ENCODE peak calls at places on chromosome 1, in seven cellular contexts. One of them, this sample, is unnamed.

GRCh38 chr1:234473123-234473522 is 5.9 kb downstream of the TARBP1 start:
- DNase-seq in lower leg skin: no peak
- DNase-seq in esophagus squamous epithelium: no peak
- DNase-seq in IMR-90: no peak
- DNase-seq in ovary: no peak
- DNase-seq in breast epithelium: no peak
- DNase-seq in sigmoid colon: no peak
- DNase-seq in this sample: no peak

GRCh38 chr1:115969509-115969908 is 6.8 kb upstream of the SLC22A15 start:
- DNase-seq in lower leg skin: no peak
- DNase-seq in esophagus squamous epithelium: no peak
- DNase-seq in breast epithelium: no peak
- DNase-seq in ovary: no peak
- DNase-seq in IMR-90: no peak
- DNase-seq in sigmoid colon: no peak
- DNase-seq in this sample: no peak

GRCh38 chr1:20702416-20702815 is 15.4 kb downstream of the KIF17 start:
- DNase-seq in lower leg skin: no peak
- DNase-seq in IMR-90: peak; percentile 39
- DNase-seq in sigmoid colon: no peak
- DNase-seq in ovary: no peak
- DNase-seq in breast epithelium: no peak
- DNase-seq in esophagus squamous epithelium: no peak
- DNase-seq in this sample: no peak

GRCh38 chr1:161080391-161081150 is 8.8 kb downstream of the NECTIN4 start:
- DNase-seq in sigmoid colon: no peak
- DNase-seq in ovary: no peak
- DNase-seq in IMR-90: no peak
- DNase-seq in lower leg skin: no peak
- DNase-seq in esophagus squamous epithelium: no peak
- DNase-seq in breast epithelium: no peak
- DNase-seq in this sample: no peak

GRCh38 chr1:234963180-234963903 is 165.3 kb downstream of the TOMM20 start:
- DNase-seq in sigmoid colon: peak; percentile 85
- DNase-seq in breast epithelium: peak; percentile 80
- DNase-seq in ovary: no peak
- DNase-seq in esophagus squamous epithelium: peak; percentile 60
- DNase-seq in IMR-90: peak; percentile 95
- DNase-seq in lower leg skin: peak; percentile 81
- DNase-seq in this sample: peak; percentile 56

GRCh38 chr1:203038217-203038741 is 12.0 kb downstream of the PPFIA4 start:
- DNase-seq in IMR-90: peak; percentile 78
- DNase-seq in breast epithelium: no peak
- DNase-seq in sigmoid colon: peak; percentile 84
- DNase-seq in lower leg skin: no peak
- DNase-seq in esophagus squamous epithelium: no peak
- DNase-seq in ovary: no peak
- DNase-seq in this sample: peak; percentile 53

GRCh38 chr1:81004011-81004410 is 796.7 kb upstream of the ADGRL2 start:
- DNase-seq in ovary: no peak
- DNase-seq in IMR-90: no peak
- DNase-seq in lower leg skin: no peak
- DNase-seq in breast epithelium: no peak
- DNase-seq in sigmoid colon: no peak
- DNase-seq in esophagus squamous epithelium: no peak
- DNase-seq in this sample: no peak

GRCh38 chr1:20072771-20073170 is 2.8 kb downstream of the PLA2G5 start:
- DNase-seq in breast epithelium: no peak
- DNase-seq in esophagus squamous epithelium: no peak
- DNase-seq in ovary: no peak
- DNase-seq in lower leg skin: no peak
- DNase-seq in sigmoid colon: peak; percentile 37
- DNase-seq in IMR-90: no peak
- DNase-seq in this sample: no peak

GRCh38 chr1:198298653-198299052 is 141.9 kb downstream of the NEK7 start:
- DNase-seq in esophagus squamous epithelium: no peak
- DNase-seq in breast epithelium: no peak
- DNase-seq in sigmoid colon: no peak
- DNase-seq in lower leg skin: no peak
- DNase-seq in ovary: no peak
- DNase-seq in IMR-90: no peak
- DNase-seq in this sample: no peak

GRCh38 chr1:246144931-246145330 is 362.1 kb downstream of the SMYD3 start:
- DNase-seq in lower leg skin: no peak
- DNase-seq in sigmoid colon: no peak
- DNase-seq in breast epithelium: no peak
- DNase-seq in ovary: no peak
- DNase-seq in esophagus squamous epithelium: no peak
- DNase-seq in IMR-90: no peak
- DNase-seq in this sample: no peak

GRCh38 chr1:43549921-43550597 is 19.4 kb downstream of the PTPRF start:
- DNase-seq in ovary: peak; percentile 82
- DNase-seq in IMR-90: no peak
- DNase-seq in sigmoid colon: peak; percentile 74
- DNase-seq in lower leg skin: peak; percentile 77
- DNase-seq in breast epithelium: peak; percentile 97
- DNase-seq in esophagus squamous epithelium: no peak
- DNase-seq in this sample: peak; percentile 75
- H3K4me3 ChIP-seq in ovary: peak overlapping the region; percentile 22
- H3K4me3 ChIP-seq in IMR-90: no peak overlapping the region
- H3K4me3 ChIP-seq in sigmoid colon: peak overlapping the region; percentile 37
- H3K4me3 ChIP-seq in lower leg skin: no peak overlapping the region
- H3K4me3 ChIP-seq in breast epithelium: peak overlapping the region; percentile 38
- H3K4me3 ChIP-seq in esophagus squamous epithelium: peak overlapping the region; percentile 26
- H3K4me3 ChIP-seq in this sample: peak overlapping the region; percentile 19

GRCh38 chr1:55073187-55073916 is 34.0 kb downstream of the PCSK9 start:
- DNase-seq in ovary: no peak
- DNase-seq in IMR-90: no peak
- DNase-seq in breast epithelium: no peak
- DNase-seq in sigmoid colon: no peak
- DNase-seq in lower leg skin: no peak
- DNase-seq in esophagus squamous epithelium: no peak
- DNase-seq in this sample: no peak
- TF ChIP-seq POLR2A in ovary: no peak
- TF ChIP-seq POLR2A in IMR-90: no peak
- TF ChIP-seq POLR2A in breast epithelium: no peak
- TF ChIP-seq POLR2A in sigmoid colon: no peak
- TF ChIP-seq POLR2A in lower leg skin: no peak
- TF ChIP-seq POLR2A in esophagus squamous epithelium: no peak
- TF ChIP-seq POLR2A in this sample: no peak

GRCh38 chr1:18630511-18631495 is at the start of gene PAX7:
- DNase-seq in ovary: no peak
- DNase-seq in lower leg skin: no peak
- DNase-seq in breast epithelium: no peak
- DNase-seq in sigmoid colon: no peak
- DNase-seq in IMR-90: no peak
- DNase-seq in esophagus squamous epithelium: no peak
- DNase-seq in this sample: no peak
- H3K4me3 ChIP-seq in ovary: no peak within 1 kb of the TSS
- H3K4me3 ChIP-seq in lower leg skin: no peak within 1 kb of the TSS
- H3K4me3 ChIP-seq in breast epithelium: no peak within 1 kb of the TSS
- H3K4me3 ChIP-seq in sigmoid colon: peak within 1 kb of the TSS; percentile 14
- H3K4me3 ChIP-seq in IMR-90: no peak within 1 kb of the TSS
- H3K4me3 ChIP-seq in esophagus squamous epithelium: peak within 1 kb of the TSS; percentile 19
- H3K4me3 ChIP-seq in this sample: no peak within 1 kb of the TSS

GRCh38 chr1:150295476-150295875 is 1.8 kb downstream of the MRPS21 start:
- DNase-seq in IMR-90: no peak
- DNase-seq in lower leg skin: no peak
- DNase-seq in ovary: no peak
- DNase-seq in esophagus squamous epithelium: no peak
- DNase-seq in sigmoid colon: no peak
- DNase-seq in breast epithelium: no peak
- DNase-seq in this sample: no peak

GRCh38 chr1:150288382-150288781 is 5.3 kb upstream of the MRPS21 start:
- DNase-seq in esophagus squamous epithelium: no peak
- DNase-seq in ovary: no peak
- DNase-seq in breast epithelium: no peak
- DNase-seq in lower leg skin: no peak
- DNase-seq in sigmoid colon: no peak
- DNase-seq in IMR-90: no peak
- DNase-seq in this sample: no peak

GRCh38 chr1:150288822-150289221 is 4.8 kb upstream of the MRPS21 start:
- DNase-seq in lower leg skin: no peak
- DNase-seq in sigmoid colon: no peak
- DNase-seq in IMR-90: no peak
- DNase-seq in breast epithelium: no peak
- DNase-seq in ovary: no peak
- DNase-seq in esophagus squamous epithelium: no peak
- DNase-seq in this sample: no peak

GRCh38 chr1:150293433-150294253 is at the start of gene MRPS21:
- DNase-seq in IMR-90: peak; percentile 89
- DNase-seq in ovary: peak; percentile 89
- DNase-seq in esophagus squamous epithelium: peak; percentile 36
- DNase-seq in lower leg skin: peak; percentile 86
- DNase-seq in breast epithelium: peak; percentile 88
- DNase-seq in sigmoid colon: peak; percentile 96
- DNase-seq in this sample: peak; percentile 90
- TF ChIP-seq POLR2A in IMR-90: peak; percentile 87
- TF ChIP-seq POLR2A in ovary: peak; percentile 94
- TF ChIP-seq POLR2A in esophagus squamous epithelium: peak; percentile 75
- TF ChIP-seq POLR2A in lower leg skin: no peak
- TF ChIP-seq POLR2A in breast epithelium: peak; percentile 78
- TF ChIP-seq POLR2A in sigmoid colon: peak; percentile 68
- TF ChIP-seq POLR2A in this sample: peak; percentile 21

GRCh38 chr1:174799136-174799479 is 200.6 kb upstream of the CACYBP start:
- DNase-seq in IMR-90: no peak
- DNase-seq in esophagus squamous epithelium: no peak
- DNase-seq in sigmoid colon: no peak
- DNase-seq in lower leg skin: no peak
- DNase-seq in breast epithelium: no peak
- DNase-seq in ovary: no peak
- DNase-seq in this sample: no peak
- H3K4me3 ChIP-seq in IMR-90: no peak overlapping the region
- H3K4me3 ChIP-seq in esophagus squamous epithelium: peak overlapping the region; percentile 48
- H3K4me3 ChIP-seq in sigmoid colon: peak overlapping the region; percentile 56
- H3K4me3 ChIP-seq in lower leg skin: no peak overlapping the region
- H3K4me3 ChIP-seq in breast epithelium: peak overlapping the region; percentile 58
- H3K4me3 ChIP-seq in ovary: peak overlapping the region; percentile 40
- H3K4me3 ChIP-seq in this sample: peak overlapping the region; percentile 44

This sample was measured in uterus.